ENCODE peak calls at places on chromosomes 4 and X, in five cellular contexts. U is PC-9, T is upper lobe of left lung, V is lower lobe of right lung, O is GM06990. W is an unnamed sample.

GRCh38 chr4:7547368-7548040 is 112.8 kb upstream of the PSAPL1 start:
- DNase-seq in V (peak), T (no peak), U (no peak), O (no peak), W (no peak)

GRCh38 chr4:182478475-182478874 is 235.3 kb downstream of the TENM3 start:
- DNase-seq in O (no peak), U (no peak), T (no peak), V (no peak), W (no peak)

GRCh38 chrX:133726211-133726630 is 259.2 kb downstream of the GPC3 start:
- DNase-seq in T (no peak), V (no peak), U (peak), O (no peak), W (peak)

GRCh38 chr4:152052431-152053057 is 291.7 kb upstream of the GATB start:
- DNase-seq in V (no peak), O (no peak), U (no peak), T (no peak), W (no peak)

GRCh38 chr4:14196141-14196540 is 568.6 kb upstream of the BOD1L1 start:
- DNase-seq in O (no peak), V (peak), U (peak), T (peak), W (no peak)

GRCh38 chr4:8664976-8665375 is 72.4 kb downstream of the CPZ start:
- DNase-seq in T (no peak), V (peak), O (no peak), U (no peak), W (no peak)

GRCh38 chrX:101057095-101057714 is 5.3 kb upstream of the TRMT2B start:
- DNase-seq in T (no peak), V (no peak), U (no peak), O (peak), W (no peak)

GRCh38 chr4:15776871-15777648 is 1.1 kb upstream of the CD38 start:
- DNase-seq in U (no peak), O (no peak), V (no peak), T (no peak), W (no peak)

GRCh38 chr4:26060286-26060685 is 146.3 kb downstream of the SMIM20 start:
- DNase-seq in T (no peak), O (no peak), U (no peak), V (no peak), W (no peak)

GRCh38 chr4:36737691-36738090 is 456.3 kb downstream of the DTHD1 start:
- DNase-seq in V (no peak), U (no peak), T (no peak), O (no peak), W (no peak)

GRCh38 chr4:2352171-2352570 is 66.3 kb downstream of the ZFYVE28 start:
- DNase-seq in O (no peak), U (no peak), T (peak), V (peak), W (no peak)

GRCh38 chr4:43047044-43047443 is 154.5 kb downstream of the GRXCR1 start:
- DNase-seq in T (no peak), U (no peak), V (no peak), O (no peak), W (no peak)

GRCh38 chr4:127506283-127506682 is 126.5 kb upstream of the INTU start:
- DNase-seq in O (no peak), U (no peak), T (no peak), V (no peak), W (no peak)

GRCh38 chr4:95599777-95600436 is 51.1 kb upstream of the UNC5C start:
- DNase-seq in V (no peak), T (no peak), O (no peak), U (no peak), W (no peak)

GRCh38 chr4:148273501-148273986 is 168.7 kb downstream of the NR3C2 start:
- DNase-seq in V (no peak), T (no peak), U (no peak), O (no peak), W (no peak)

GRCh38 chr4:173494013-173494970 is 35.7 kb downstream of the HAND2 start:
- DNase-seq in V (peak), T (peak), U (peak), O (peak), W (no peak)

GRCh38 chrX:109936114-109936513 is 66.8 kb upstream of the TMEM164 start:
- DNase-seq in O (no peak), V (no peak), U (no peak), T (no peak), W (peak)

GRCh38 chr4:1515763-1516162 is 109.5 kb upstream of the NKX1-1 start:
- DNase-seq in V (peak), O (no peak), T (no peak), U (no peak), W (no peak)

GRCh38 chrX:125681058-125681457 is 361.4 kb downstream of the TEX13C start:
- DNase-seq in V (no peak), U (no peak), O (no peak), T (no peak), W (no peak)

GRCh38 chr4:139300431-139301142 is 718 bp upstream of the NAA15 start:
- DNase-seq in T (no peak), V (no peak), U (no peak), O (peak), W (peak)

GRCh38 chr4:155529197-155529596 is 137.5 kb upstream of the GUCY1A1 start:
- DNase-seq in U (peak), O (no peak), T (no peak), V (no peak), W (no peak)

GRCh38 chrX:67961516-67961915 is 417.7 kb downstream of the AR start:
- DNase-seq in V (no peak), U (no peak), O (no peak), T (no peak), W (no peak)

GRCh38 chrX:39067866-39068265 is 266.6 kb downstream of the MID1IP1 start:
- DNase-seq in U (no peak), T (no peak), V (no peak), O (no peak), W (no peak)

GRCh38 chr4:61555789-61556188 is 355.7 kb downstream of the ADGRL3 start:
- DNase-seq in O (no peak), U (peak), T (no peak), V (no peak), W (no peak)

GRCh38 chr4:8493484-8493883 is 52.9 kb downstream of the TRMT44 start:
- DNase-seq in V (no peak), T (no peak), U (no peak), O (no peak), W (no peak)

GRCh38 chr4:169253087-169253675 is 17.6 kb downstream of the SH3RF1 start:
- DNase-seq in V (no peak), T (no peak), U (no peak), O (no peak), W (no peak)

GRCh38 chr4:156957558-156957957 is 14.0 kb downstream of the PDGFC start:
- DNase-seq in O (no peak), V (no peak), U (no peak), T (no peak), W (no peak)

GRCh38 chr4:118767109-118767508 is 68.8 kb downstream of the SEC24D start:
- DNase-seq in T (no peak), U (no peak), O (no peak), V (no peak), W (no peak)

GRCh38 chr4:28565434-28565833 is 1704.8 kb downstream of the STIM2 start:
- DNase-seq in V (no peak), T (no peak), O (no peak), U (no peak), W (no peak)

GRCh38 chr4:141077611-141078225 is 55.6 kb downstream of the RNF150 start:
- DNase-seq in T (no peak), V (no peak), U (no peak), O (no peak), W (no peak)

GRCh38 chr4:105666693-105667092 is 41.8 kb downstream of the INTS12 start:
- DNase-seq in T (no peak), V (no peak), U (no peak), O (no peak), W (peak)

GRCh38 chrX:42673411-42673810 is 104.6 kb downstream of the PPP1R2C start:
- DNase-seq in V (no peak), U (no peak), O (no peak), T (no peak), W (no peak)

GRCh38 chr4:8322794-8323704 is 53.5 kb downstream of the HTRA3 start:
- DNase-seq in O (no peak), T (no peak), U (no peak), V (peak), W (no peak)

DNA sequence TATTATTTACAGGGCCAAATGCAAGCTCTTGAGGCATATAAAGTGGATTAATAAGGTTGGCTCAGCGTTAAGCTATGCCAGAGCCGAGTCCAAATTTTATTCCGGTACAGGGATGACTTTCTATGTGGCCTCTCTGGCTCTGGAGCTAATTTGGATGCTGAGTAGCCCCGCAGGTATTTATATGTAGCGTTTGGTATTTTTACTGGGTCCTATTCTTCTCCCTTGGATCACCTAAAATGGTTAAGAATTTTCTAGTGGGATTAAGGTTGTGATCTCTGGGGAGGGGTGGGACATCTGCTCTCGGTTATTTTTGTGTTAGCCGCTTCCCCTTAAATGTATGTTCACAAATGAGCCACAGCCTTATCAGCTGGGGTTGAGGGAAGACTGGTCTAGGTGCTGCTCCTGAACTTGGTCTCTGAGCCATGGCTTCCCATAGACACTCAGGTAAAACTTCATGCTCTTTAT is 49.4 kb downstream of the FHL1 start:
- DNase-seq in V (no peak), U (no peak), O (no peak), T (no peak), W (no peak)
- H3K4me3 ChIP-seq in V (no peak), U (no peak), O (no peak), T (no peak), W (no peak)

DNA sequence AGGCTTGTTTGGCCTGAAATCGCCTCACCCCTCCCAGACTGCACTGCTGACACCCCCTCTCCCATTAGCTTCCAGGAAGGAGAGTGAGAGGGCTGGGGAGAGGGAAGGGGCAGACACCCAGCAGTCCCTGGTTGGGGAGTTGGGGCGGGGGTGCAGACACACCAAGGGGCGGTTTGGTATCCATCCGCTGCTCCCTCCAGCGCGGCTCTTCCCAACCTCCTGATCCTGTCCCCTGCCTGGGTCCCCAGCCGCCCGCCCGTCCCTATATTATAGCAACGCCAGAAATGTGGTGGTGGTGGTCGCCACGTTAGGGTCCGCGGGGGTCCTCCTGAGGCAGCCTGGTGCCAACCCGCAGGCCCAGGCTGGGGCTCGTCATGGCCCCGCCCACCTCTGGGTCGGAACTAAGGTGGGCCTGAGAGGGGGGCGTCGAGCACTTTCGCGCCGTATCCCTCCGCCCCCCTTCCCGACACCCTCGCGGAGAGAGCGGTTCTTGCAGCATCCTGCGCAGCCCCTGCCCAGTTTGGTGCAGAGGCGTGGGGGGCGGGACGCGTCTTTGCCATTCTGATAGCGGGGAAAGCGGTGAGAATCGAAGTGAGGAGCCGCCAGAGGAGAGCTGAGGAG is 25.1 kb downstream of the GPRASP3 start:
- DNase-seq in V (peak), O (no peak), U (no peak), T (no peak), W (no peak)
- H3K4me3 ChIP-seq in V (peak), O (no peak), U (no peak), T (peak), W (peak)

GRCh38 chrX:108731144-108731543 is 5.2 kb downstream of the IRS4 start:
- DNase-seq in T (no peak), U (no peak), V (no peak), O (no peak), W (no peak)
- H3K4me3 ChIP-seq in T (no peak), U (no peak), V (no peak), O (no peak), W (no peak)

GRCh38 chrX:72307646-72308051 is 1.9 kb upstream of the CITED1 start:
- DNase-seq in U (no peak), O (no peak), T (no peak), V (no peak), W (no peak)
- H3K4me3 ChIP-seq in U (peak), O (no peak), T (peak), V (peak), W (no peak)

DNA sequence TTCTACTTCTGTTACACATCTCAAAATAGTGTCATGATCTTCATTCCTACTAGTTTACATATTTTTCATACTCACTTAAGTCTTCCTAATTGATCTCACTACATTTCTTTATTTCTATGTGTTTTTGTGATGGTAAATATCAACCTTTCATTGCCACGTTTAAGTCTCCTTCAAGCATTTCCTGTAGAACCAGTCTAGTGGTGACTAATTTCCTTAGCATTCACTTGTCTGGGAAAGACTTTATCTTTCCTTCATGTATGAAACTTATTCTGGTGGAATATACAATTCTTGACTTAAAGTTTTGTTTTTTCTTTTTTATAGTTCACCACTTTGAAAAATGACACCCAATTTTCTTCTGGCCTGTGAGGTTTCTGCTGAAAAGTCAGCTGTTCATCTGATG is 181.4 kb upstream of the NEIL3 start:
- DNase-seq in U (no peak), T (no peak), O (no peak), V (no peak), W (peak)
- H3K4me3 ChIP-seq in U (no peak), T (no peak), O (no peak), V (no peak), W (no peak)

GRCh38 chr4:39932776-39933402 is 44.8 kb downstream of the PDS5A start:
- DNase-seq in V (no peak), U (no peak), T (no peak), O (peak), W (no peak)
- H3K4me3 ChIP-seq in V (no peak), U (no peak), T (no peak), O (no peak), W (no peak)

GRCh38 chrX:72609313-72609712 is 36.7 kb upstream of the HDAC8 start:
- DNase-seq in U (no peak), O (no peak), V (no peak), T (no peak), W (no peak)

GRCh38 chrX:72604705-72605104 is 32.1 kb upstream of the HDAC8 start:
- DNase-seq in U (no peak), T (no peak), V (no peak), O (no peak), W (no peak)

GRCh38 chrX:72604112-72604511 is 31.5 kb upstream of the HDAC8 start:
- DNase-seq in U (no peak), O (no peak), V (no peak), T (no peak), W (no peak)
- H3K4me3 ChIP-seq in U (no peak), O (no peak), V (no peak), T (no peak), W (no peak)

GRCh38 chrX:79259073-79259689 is 108.0 kb downstream of the ITM2A start:
- DNase-seq in V (no peak), U (no peak), O (peak), T (no peak), W (no peak)
- H3K4me3 ChIP-seq in V (no peak), U (no peak), O (no peak), T (no peak), W (no peak)

GRCh38 chr4:10019521-10020051 is 1.7 kb downstream of the SLC2A9 start:
- DNase-seq in U (no peak), V (no peak), O (no peak), T (no peak), W (no peak)
- H3K4me3 ChIP-seq in U (no peak), V (peak), O (peak), T (peak), W (peak)

GRCh38 chr4:186227221-186227620 is at the start of gene KLKB1:
- DNase-seq in U (no peak), O (no peak), T (no peak), V (no peak), W (no peak)

GRCh38 chr4:186226521-186227189 is 652 bp upstream of the KLKB1 start:
- DNase-seq in O (no peak), V (no peak), T (no peak), U (no peak), W (no peak)

GRCh38 chr4:186225848-186226247 is 1.5 kb upstream of the KLKB1 start:
- DNase-seq in O (no peak), V (no peak), T (no peak), U (no peak), W (no peak)

GRCh38 chr4:186227744-186228513 is 622 bp downstream of the KLKB1 start:
- DNase-seq in V (no peak), O (no peak), T (no peak), U (no peak), W (no peak)

GRCh38 chr4:186228514-186228894 is 1.2 kb downstream of the KLKB1 start:
- DNase-seq in V (no peak), O (no peak), U (no peak), T (no peak), W (no peak)
- H3K4me3 ChIP-seq in V (no peak), O (no peak), U (no peak), T (no peak), W (no peak)